ENCODE peak calls at places on chromosomes 4 and X, in nine cellular contexts. One of them, this sample, is unnamed. For H3K36me3, the result is how much of the 10 kb centered on the place peaks cover.

GRCh38 chrX:65697173-65697572 is 29.7 kb downstream of the MSN start:
- DNase-seq in GM23248: peak
- DNase-seq in endothelial cell of umbilical vein: no peak
- DNase-seq in hepatocyte: no peak
- DNase-seq in astrocyte: peak
- DNase-seq in K562: no peak
- DNase-seq in PC-3: no peak
- DNase-seq in fibroblast of lung: peak
- DNase-seq in PC-9: no peak
- DNase-seq in this sample: no peak

GRCh38 chr4:4613641-4614286 is 71.9 kb upstream of the STX18 start:
- DNase-seq in PC-9: no peak
- DNase-seq in astrocyte: no peak
- DNase-seq in PC-3: no peak
- DNase-seq in endothelial cell of umbilical vein: no peak
- DNase-seq in hepatocyte: no peak
- DNase-seq in GM23248: peak
- DNase-seq in K562: no peak
- DNase-seq in fibroblast of lung: peak
- DNase-seq in this sample: no peak

GRCh38 chrX:50125480-50125879 is 75.3 kb downstream of the AKAP4 start:
- DNase-seq in PC-9: no peak
- DNase-seq in K562: no peak
- DNase-seq in fibroblast of lung: no peak
- DNase-seq in astrocyte: no peak
- DNase-seq in GM23248: no peak
- DNase-seq in PC-3: no peak
- DNase-seq in hepatocyte: no peak
- DNase-seq in endothelial cell of umbilical vein: no peak
- DNase-seq in this sample: no peak

GRCh38 chrX:17009856-17010650 is 63.6 kb downstream of the REPS2 start:
- DNase-seq in PC-9: peak
- DNase-seq in hepatocyte: peak
- DNase-seq in astrocyte: no peak
- DNase-seq in GM23248: no peak
- DNase-seq in K562: no peak
- DNase-seq in fibroblast of lung: no peak
- DNase-seq in PC-3: no peak
- DNase-seq in endothelial cell of umbilical vein: peak
- DNase-seq in this sample: no peak

GRCh38 chrX:71492086-71493065 is 40.5 kb upstream of the OGT start:
- DNase-seq in PC-3: peak
- DNase-seq in hepatocyte: no peak
- DNase-seq in astrocyte: peak
- DNase-seq in fibroblast of lung: peak
- DNase-seq in GM23248: peak
- DNase-seq in K562: no peak
- DNase-seq in endothelial cell of umbilical vein: peak
- DNase-seq in PC-9: no peak
- DNase-seq in this sample: no peak

GRCh38 chrX:97685753-97686152 is 802.0 kb downstream of the RPA4 start:
- DNase-seq in endothelial cell of umbilical vein: peak
- DNase-seq in PC-3: peak
- DNase-seq in fibroblast of lung: peak
- DNase-seq in hepatocyte: peak
- DNase-seq in PC-9: no peak
- DNase-seq in K562: peak
- DNase-seq in astrocyte: peak
- DNase-seq in GM23248: peak
- DNase-seq in this sample: peak

GRCh38 chrX:23783569-23784486 is 855 bp downstream of the SAT1 start:
- DNase-seq in endothelial cell of umbilical vein: peak
- DNase-seq in K562: no peak
- DNase-seq in hepatocyte: no peak
- DNase-seq in PC-9: no peak
- DNase-seq in GM23248: peak
- DNase-seq in fibroblast of lung: peak
- DNase-seq in PC-3: peak
- DNase-seq in astrocyte: no peak
- DNase-seq in this sample: no peak

GRCh38 chrX:110087485-110088356 is 84.8 kb downstream of the TMEM164 start:
- DNase-seq in K562: no peak
- DNase-seq in hepatocyte: peak
- DNase-seq in PC-3: peak
- DNase-seq in GM23248: peak
- DNase-seq in endothelial cell of umbilical vein: peak
- DNase-seq in PC-9: peak
- DNase-seq in astrocyte: peak
- DNase-seq in fibroblast of lung: peak
- DNase-seq in this sample: no peak

GRCh38 chrX:9533611-9534010 is 68.8 kb downstream of the TBL1X start:
- DNase-seq in endothelial cell of umbilical vein: no peak
- DNase-seq in astrocyte: no peak
- DNase-seq in hepatocyte: no peak
- DNase-seq in GM23248: no peak
- DNase-seq in K562: no peak
- DNase-seq in PC-9: no peak
- DNase-seq in fibroblast of lung: no peak
- DNase-seq in PC-3: no peak
- DNase-seq in this sample: no peak

GRCh38 chrX:12954981-12955380 is 19.9 kb upstream of the TMSB4X start:
- DNase-seq in endothelial cell of umbilical vein: no peak
- DNase-seq in K562: no peak
- DNase-seq in PC-3: no peak
- DNase-seq in hepatocyte: no peak
- DNase-seq in fibroblast of lung: no peak
- DNase-seq in GM23248: no peak
- DNase-seq in PC-9: no peak
- DNase-seq in astrocyte: no peak
- DNase-seq in this sample: no peak

GRCh38 chrX:150253946-150254615 is 109.0 kb upstream of the MAMLD1 start:
- DNase-seq in K562: no peak
- DNase-seq in astrocyte: no peak
- DNase-seq in fibroblast of lung: no peak
- DNase-seq in GM23248: no peak
- DNase-seq in hepatocyte: no peak
- DNase-seq in endothelial cell of umbilical vein: no peak
- DNase-seq in PC-9: no peak
- DNase-seq in PC-3: no peak
- DNase-seq in this sample: no peak

GRCh38 chrX:10608099-10608498 is 12.3 kb downstream of the MID1 start:
- DNase-seq in endothelial cell of umbilical vein: no peak
- DNase-seq in PC-9: no peak
- DNase-seq in fibroblast of lung: peak
- DNase-seq in hepatocyte: no peak
- DNase-seq in PC-3: peak
- DNase-seq in GM23248: peak
- DNase-seq in K562: no peak
- DNase-seq in astrocyte: peak
- DNase-seq in this sample: no peak

GRCh38 chrX:48475295-48475694 is 704 bp upstream of the FTSJ1 start:
- DNase-seq in PC-9: no peak
- DNase-seq in endothelial cell of umbilical vein: no peak
- DNase-seq in hepatocyte: no peak
- DNase-seq in PC-3: no peak
- DNase-seq in K562: peak
- DNase-seq in astrocyte: no peak
- DNase-seq in GM23248: no peak
- DNase-seq in fibroblast of lung: no peak
- DNase-seq in this sample: no peak

GRCh38 chrX:22999696-23000223 is at the start of gene DDX53:
- DNase-seq in PC-3: no peak
- DNase-seq in fibroblast of lung: no peak
- DNase-seq in K562: peak
- DNase-seq in GM23248: no peak
- DNase-seq in PC-9: no peak
- DNase-seq in endothelial cell of umbilical vein: no peak
- DNase-seq in astrocyte: no peak
- DNase-seq in hepatocyte: no peak
- DNase-seq in this sample: no peak

GRCh38 chr4:135277116-135277979 is 1075.8 kb upstream of the PABPC4L start:
- DNase-seq in GM23248: no peak
- DNase-seq in PC-3: peak
- DNase-seq in hepatocyte: no peak
- DNase-seq in endothelial cell of umbilical vein: no peak
- DNase-seq in fibroblast of lung: peak
- DNase-seq in PC-9: no peak
- DNase-seq in K562: no peak
- DNase-seq in astrocyte: peak
- DNase-seq in this sample: no peak

GRCh38 chr4:88255111-88255510 is 29.2 kb downstream of the PPM1K start:
- DNase-seq in GM23248: no peak
- DNase-seq in K562: no peak
- DNase-seq in fibroblast of lung: no peak
- DNase-seq in endothelial cell of umbilical vein: no peak
- DNase-seq in PC-3: no peak
- DNase-seq in hepatocyte: no peak
- DNase-seq in PC-9: no peak
- DNase-seq in astrocyte: no peak
- DNase-seq in this sample: no peak

GRCh38 chr4:123856689-123857545 is 460.3 kb downstream of the SPRY1 start:
- DNase-seq in fibroblast of lung: peak
- DNase-seq in astrocyte: peak
- DNase-seq in PC-9: no peak
- DNase-seq in K562: no peak
- DNase-seq in endothelial cell of umbilical vein: peak
- DNase-seq in GM23248: peak
- DNase-seq in PC-3: peak
- DNase-seq in hepatocyte: peak
- DNase-seq in this sample: peak

GRCh38 chr4:28842271-28842670 is 1877.9 kb upstream of the PCDH7 start:
- DNase-seq in GM23248: no peak
- DNase-seq in astrocyte: no peak
- DNase-seq in fibroblast of lung: no peak
- DNase-seq in PC-9: no peak
- DNase-seq in K562: no peak
- DNase-seq in hepatocyte: no peak
- DNase-seq in PC-3: peak
- DNase-seq in endothelial cell of umbilical vein: no peak
- DNase-seq in this sample: no peak

GRCh38 chr4:145531193-145531592 is 49.5 kb downstream of the SMAD1 start:
- DNase-seq in K562: no peak
- DNase-seq in endothelial cell of umbilical vein: no peak
- DNase-seq in hepatocyte: no peak
- DNase-seq in GM23248: no peak
- DNase-seq in PC-9: no peak
- DNase-seq in astrocyte: no peak
- DNase-seq in fibroblast of lung: no peak
- DNase-seq in PC-3: no peak
- DNase-seq in this sample: no peak

GRCh38 chr4:145530662-145531061 is 49.0 kb downstream of the SMAD1 start:
- DNase-seq in GM23248: no peak
- DNase-seq in endothelial cell of umbilical vein: no peak
- DNase-seq in fibroblast of lung: no peak
- DNase-seq in K562: no peak
- DNase-seq in PC-3: peak
- DNase-seq in hepatocyte: no peak
- DNase-seq in PC-9: no peak
- DNase-seq in astrocyte: no peak
- DNase-seq in this sample: no peak

GRCh38 chr4:145535202-145535601 is 53.5 kb downstream of the SMAD1 start:
- DNase-seq in GM23248: no peak
- DNase-seq in hepatocyte: no peak
- DNase-seq in endothelial cell of umbilical vein: no peak
- DNase-seq in fibroblast of lung: no peak
- DNase-seq in K562: no peak
- DNase-seq in PC-9: peak
- DNase-seq in astrocyte: no peak
- DNase-seq in PC-3: no peak
- DNase-seq in this sample: no peak

GRCh38 chr4:145531791-145532190 is 50.1 kb downstream of the SMAD1 start:
- DNase-seq in fibroblast of lung: peak
- DNase-seq in endothelial cell of umbilical vein: no peak
- DNase-seq in GM23248: no peak
- DNase-seq in K562: no peak
- DNase-seq in astrocyte: no peak
- DNase-seq in PC-9: no peak
- DNase-seq in PC-3: no peak
- DNase-seq in hepatocyte: no peak
- DNase-seq in this sample: no peak

GRCh38 chr4:145533011-145533410 is 51.4 kb downstream of the SMAD1 start:
- DNase-seq in fibroblast of lung: peak
- DNase-seq in hepatocyte: no peak
- DNase-seq in GM23248: peak
- DNase-seq in astrocyte: peak
- DNase-seq in K562: no peak
- DNase-seq in endothelial cell of umbilical vein: no peak
- DNase-seq in PC-3: peak
- DNase-seq in PC-9: no peak
- DNase-seq in this sample: no peak
- H3K36me3 ChIP-seq in fibroblast of lung: under half
- H3K36me3 ChIP-seq in hepatocyte: under half
- H3K36me3 ChIP-seq in GM23248: under half
- H3K36me3 ChIP-seq in astrocyte: under half
- H3K36me3 ChIP-seq in K562: under half
- H3K36me3 ChIP-seq in endothelial cell of umbilical vein: under half
- H3K36me3 ChIP-seq in PC-3: under half
- H3K36me3 ChIP-seq in PC-9: under half
- H3K36me3 ChIP-seq in this sample: under half

GRCh38 chr4:30721353-30722091 is 1.4 kb downstream of the PCDH7 start:
- DNase-seq in PC-3: peak
- DNase-seq in fibroblast of lung: peak
- DNase-seq in PC-9: peak
- DNase-seq in astrocyte: peak
- DNase-seq in hepatocyte: peak
- DNase-seq in GM23248: peak
- DNase-seq in endothelial cell of umbilical vein: peak
- DNase-seq in K562: no peak
- DNase-seq in this sample: peak
- TF ChIP-seq EZH2 in PC-3: no peak
- TF ChIP-seq EZH2 in fibroblast of lung: no peak
- TF ChIP-seq EZH2 in PC-9: no peak
- TF ChIP-seq EZH2 in astrocyte: no peak
- TF ChIP-seq EZH2 in hepatocyte: no peak
- TF ChIP-seq EZH2 in GM23248: no peak
- TF ChIP-seq EZH2 in endothelial cell of umbilical vein: no peak
- TF ChIP-seq EZH2 in K562: no peak
- TF ChIP-seq EZH2 in this sample: no peak

DNA sequence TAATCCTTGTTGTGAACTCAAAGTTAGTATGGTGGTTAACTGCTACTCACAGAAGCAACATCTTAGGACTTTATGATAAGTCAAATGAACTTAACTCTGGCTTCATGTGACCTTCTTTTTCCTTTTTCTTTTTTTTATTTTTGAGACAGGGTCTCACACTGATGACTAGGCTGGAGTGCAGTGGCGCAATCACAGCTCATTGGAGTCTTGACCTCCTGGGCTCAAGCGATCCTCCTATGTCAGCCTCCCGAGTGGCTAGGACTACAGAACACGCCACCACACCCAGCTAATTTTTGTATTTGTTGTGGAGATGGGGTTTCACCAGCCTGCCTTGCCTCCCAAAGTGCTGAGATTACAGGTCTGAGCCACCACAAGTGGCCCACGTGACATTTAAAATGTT is 22.4 kb downstream of the SEC31A start:
- DNase-seq in endothelial cell of umbilical vein: no peak
- DNase-seq in fibroblast of lung: no peak
- DNase-seq in K562: no peak
- DNase-seq in hepatocyte: no peak
- DNase-seq in PC-9: no peak
- DNase-seq in GM23248: no peak
- DNase-seq in PC-3: no peak
- DNase-seq in astrocyte: no peak
- DNase-seq in this sample: no peak
- H3K36me3 ChIP-seq in endothelial cell of umbilical vein: under half
- H3K36me3 ChIP-seq in fibroblast of lung: under half
- H3K36me3 ChIP-seq in K562: half or more
- H3K36me3 ChIP-seq in hepatocyte: under half
- H3K36me3 ChIP-seq in PC-9: under half
- H3K36me3 ChIP-seq in GM23248: half or more
- H3K36me3 ChIP-seq in PC-3: under half
- H3K36me3 ChIP-seq in astrocyte: half or more
- H3K36me3 ChIP-seq in this sample: under half

GRCh38 chr4:2387829-2388228 is 30.6 kb downstream of the ZFYVE28 start:
- DNase-seq in astrocyte: no peak
- DNase-seq in PC-9: no peak
- DNase-seq in PC-3: no peak
- DNase-seq in endothelial cell of umbilical vein: no peak
- DNase-seq in K562: peak
- DNase-seq in hepatocyte: no peak
- DNase-seq in GM23248: no peak
- DNase-seq in fibroblast of lung: no peak
- DNase-seq in this sample: no peak
- TF ChIP-seq EZH2 in astrocyte: no peak
- TF ChIP-seq EZH2 in PC-9: no peak
- TF ChIP-seq EZH2 in PC-3: no peak
- TF ChIP-seq EZH2 in endothelial cell of umbilical vein: no peak
- TF ChIP-seq EZH2 in K562: no peak
- TF ChIP-seq EZH2 in hepatocyte: no peak
- TF ChIP-seq EZH2 in GM23248: no peak
- TF ChIP-seq EZH2 in fibroblast of lung: no peak
- TF ChIP-seq EZH2 in this sample: no peak